ENCODE peak calls at places on chromosomes 16 and 17, in five cellular contexts. U, F, B, S and I are unnamed samples. For H3K9me3 and H3K4me1, the result is how much of the 10 kb centered on the place peaks cover.

GRCh38 chr16:57023541-57024249 is 34.3 kb downstream of the NLRC5 start:
- DNase-seq in U (peak), F (peak), B (no peak), S (no peak), I (no peak)

GRCh38 chr16:23110257-23110899 is 38.9 kb downstream of the USP31 start:
- DNase-seq in U (no peak), F (no peak), B (no peak), S (no peak), I (no peak)

GRCh38 chr16:1771072-1771863 is at the start of gene NME3:
- DNase-seq in U (peak), F (peak), B (peak), S (no peak), I (peak)

GRCh38 chr16:57175896-57176295 is 9.9 kb downstream of the PSME3IP1 start:
- DNase-seq in U (no peak), F (no peak), B (no peak), S (no peak), I (no peak)

GRCh38 chr17:14464741-14465140 is 163.9 kb downstream of the HS3ST3B1 start:
- DNase-seq in U (no peak), F (no peak), B (no peak), S (no peak), I (no peak)

GRCh38 chr16:8137581-8137980 is 452.7 kb downstream of the TMEM114 start:
- DNase-seq in U (no peak), F (no peak), B (no peak), S (no peak), I (no peak)

GRCh38 chr16:11205754-11206459 is 50.1 kb downstream of the SOCS1 start:
- DNase-seq in U (no peak), F (no peak), B (no peak), S (no peak), I (no peak)

GRCh38 chr17:57396515-57396921 is 140.2 kb downstream of the MSI2 start:
- DNase-seq in U (no peak), F (no peak), B (no peak), S (no peak), I (no peak)

GRCh38 chr17:72422204-72422504 is 301.3 kb downstream of the SOX9 start:
- DNase-seq in U (no peak), F (no peak), B (no peak), S (no peak), I (no peak)

GRCh38 chr17:3004150-3004801 is 59.1 kb downstream of the OR1D5 start:
- DNase-seq in U (peak), F (peak), B (peak), S (peak), I (peak)

GRCh38 chr16:87874639-87875472 is 5.5 kb upstream of the SLC7A5 start:
- DNase-seq in U (no peak), F (no peak), B (no peak), S (no peak), I (no peak)

GRCh38 chr16:1492082-1492922 is 858 bp upstream of the TELO2 start:
- DNase-seq in U (no peak), F (no peak), B (no peak), S (no peak), I (no peak)

GRCh38 chr17:30405161-30405560 is 26.4 kb downstream of the CPD start:
- DNase-seq in U (no peak), F (no peak), B (no peak), S (no peak), I (no peak)

GRCh38 chr16:80047796-80048649 is 447.5 kb upstream of the MAF start:
- DNase-seq in U (no peak), F (no peak), B (no peak), S (no peak), I (no peak)

GRCh38 chr17:49551221-49552069 is 24.2 kb upstream of the NXPH3 start:
- DNase-seq in U (no peak), F (no peak), B (no peak), S (no peak), I (peak)

GRCh38 chr16:86775401-86775985 is 197.1 kb downstream of the FOXL1 start:
- DNase-seq in U (peak), F (no peak), B (no peak), S (no peak), I (no peak)

GRCh38 chr17:40848583-40849235 is 18.3 kb downstream of the KRT12 start:
- DNase-seq in U (no peak), F (no peak), B (no peak), S (no peak), I (no peak)

GRCh38 chr17:68594552-68594951 is 6.6 kb downstream of the FAM20A start:
- DNase-seq in U (no peak), F (no peak), B (no peak), S (no peak), I (no peak)
- H3K9me3 ChIP-seq in U (under half), F (under half), B (under half), S (under half), I (under half)

GRCh38 chr16:27284865-27285675 is 16.5 kb upstream of the NSMCE1 start:
- DNase-seq in U (no peak), F (no peak), B (no peak), S (no peak), I (no peak)

GRCh38 chr16:27286446-27286845 is 17.9 kb upstream of the NSMCE1 start:
- DNase-seq in U (no peak), F (no peak), B (no peak), S (no peak), I (no peak)

GRCh38 chr16:27287051-27287811 is 18.7 kb upstream of the NSMCE1 start:
- DNase-seq in U (no peak), F (no peak), B (no peak), S (no peak), I (no peak)

GRCh38 chr16:27287887-27288286 is 19.3 kb upstream of the NSMCE1 start:
- DNase-seq in U (no peak), F (no peak), B (no peak), S (no peak), I (no peak)

GRCh38 chr16:27285676-27286196 is 17.2 kb upstream of the NSMCE1 start:
- DNase-seq in U (no peak), F (no peak), B (no peak), S (peak), I (no peak)
- H3K4me1 ChIP-seq in U (under half), F (under half), B (under half), S (under half), I (under half)

DNA sequence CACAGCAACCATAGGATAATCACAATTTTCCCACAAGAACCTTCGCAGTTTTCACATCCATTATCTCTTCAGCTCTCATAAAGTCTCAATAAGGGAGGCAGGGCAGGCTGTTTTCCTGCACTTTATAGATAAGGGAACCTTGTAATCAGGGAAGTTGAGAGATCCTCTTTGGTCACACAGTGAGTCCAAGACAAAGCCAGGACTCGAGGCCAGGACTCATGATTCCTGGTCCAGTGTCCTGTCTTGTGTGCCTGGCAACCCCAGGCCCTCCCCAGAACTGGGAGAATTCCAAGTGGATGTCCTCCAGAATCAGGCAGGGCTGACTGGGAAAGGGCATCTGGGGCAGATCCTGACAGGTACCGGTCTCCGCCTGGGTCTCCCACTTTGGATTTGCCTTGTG is 23.1 kb upstream of the PHF12 start:
- DNase-seq in U (no peak), F (no peak), B (no peak), S (no peak), I (no peak)
- H3K9me3 ChIP-seq in U (under half), F (under half), B (under half), S (under half), I (under half)

DNA sequence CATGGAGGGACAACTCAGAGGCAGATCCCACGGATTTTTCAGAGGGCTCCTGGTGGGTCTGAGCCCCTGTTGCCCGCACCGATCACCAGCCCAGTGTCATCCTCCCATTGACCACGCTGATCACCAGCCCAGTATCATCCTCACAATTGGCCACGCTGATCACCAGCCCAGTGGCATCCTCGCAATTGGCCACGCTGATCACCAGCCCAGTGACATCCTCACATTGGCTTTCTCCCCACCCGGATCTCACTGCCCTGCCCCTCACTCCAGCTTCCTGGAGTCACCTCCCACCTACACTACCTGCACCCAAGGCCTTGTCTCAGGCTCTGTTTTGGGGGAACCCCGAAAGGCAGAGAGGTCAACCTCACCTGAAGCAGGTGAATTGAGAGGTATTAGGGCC is 358.2 kb upstream of the TNRC6C start:
- DNase-seq in U (no peak), F (no peak), B (no peak), S (no peak), I (peak)
- H3K4me1 ChIP-seq in U (under half), F (under half), B (under half), S (under half), I (under half)

GRCh38 chr17:46764709-46765401 is 53.6 kb downstream of the WNT3 start:
- DNase-seq in U (no peak), F (no peak), B (no peak), S (no peak), I (no peak)
- H3K9me3 ChIP-seq in U (under half), F (under half), B (under half), S (under half), I (under half)

GRCh38 chr17:32285770-32286517 is 20.3 kb downstream of the RHBDL3 start:
- DNase-seq in U (no peak), F (no peak), B (no peak), S (no peak), I (no peak)

GRCh38 chr17:32288600-32288999 is 23.0 kb downstream of the RHBDL3 start:
- DNase-seq in U (no peak), F (no peak), B (no peak), S (no peak), I (no peak)

GRCh38 chr17:32285286-32285685 is 19.7 kb downstream of the RHBDL3 start:
- DNase-seq in U (no peak), F (no peak), B (no peak), S (no peak), I (no peak)

GRCh38 chr17:32287804-32288511 is 22.3 kb downstream of the RHBDL3 start:
- DNase-seq in U (no peak), F (no peak), B (no peak), S (no peak), I (no peak)

GRCh38 chr17:32286518-32286900 is 20.9 kb downstream of the RHBDL3 start:
- DNase-seq in U (no peak), F (no peak), B (no peak), S (no peak), I (no peak)
- H3K4me1 ChIP-seq in U (under half), F (under half), B (under half), S (under half), I (under half)